ENCODE peak calls at places on chromosomes 6 and 20, in five cellular contexts. K is adipocyte, O is psoas muscle, I is hepatocyte, H is epithelial cell of esophagus. L is an unnamed sample.

GRCh38 chr20:63135411-63135810 is 80.5 kb downstream of the YTHDF1 start:
- DNase-seq in K (no peak), O (no peak), I (no peak), H (no peak), L (peak)

GRCh38 chr6:45044510-45045252 is 283.4 kb upstream of the RUNX2 start:
- DNase-seq in K (no peak), O (no peak), I (no peak), H (peak), L (no peak)

GRCh38 chr20:41000628-41001027 is 28.0 kb upstream of the TOP1 start:
- DNase-seq in K (no peak), O (no peak), I (no peak), H (no peak), L (no peak)

GRCh38 chr20:444862-445426 is 17.4 kb downstream of the TBC1D20 start:
- DNase-seq in K (peak), O (no peak), I (no peak), H (peak), L (no peak)

GRCh38 chr20:17875106-17875980 is 93.3 kb downstream of the SNX5 start:
- DNase-seq in K (peak), O (peak), I (peak), H (peak), L (peak)

GRCh38 chr20:48904566-48905321 is 16.8 kb upstream of the ARFGEF2 start:
- DNase-seq in K (peak), O (peak), I (peak), H (peak), L (no peak)

GRCh38 chr20:61756966-61757677 is 308.6 kb downstream of the TAF4 start:
- DNase-seq in K (no peak), O (no peak), I (no peak), H (no peak), L (peak)

GRCh38 chr6:125025164-125025854 is 63.1 kb downstream of the RNF217 start:
- DNase-seq in K (no peak), O (no peak), I (no peak), H (no peak), L (no peak)

GRCh38 chr6:41504526-41505021 is 41.6 kb upstream of the FOXP4 start:
- DNase-seq in K (no peak), O (no peak), I (no peak), H (no peak), L (no peak)

GRCh38 chr6:26555505-26556262 is 17.5 kb downstream of the HMGN4 start:
- DNase-seq in K (peak), O (no peak), I (peak), H (peak), L (no peak)
- H3K4me3 ChIP-seq in K (peak), O (peak), I (peak), H (peak), L (peak)

GRCh38 chr6:5497896-5498578 is 236.7 kb downstream of the FARS2 start:
- DNase-seq in K (peak), O (no peak), I (no peak), H (no peak), L (no peak)

GRCh38 chr6:5493806-5494205 is 232.5 kb downstream of the FARS2 start:
- DNase-seq in K (no peak), O (no peak), I (no peak), H (no peak), L (no peak)

GRCh38 chr6:5501837-5502236 is 240.5 kb downstream of the FARS2 start:
- DNase-seq in K (no peak), O (no peak), I (no peak), H (no peak), L (no peak)

GRCh38 chr6:5499644-5500306 is 238.5 kb downstream of the FARS2 start:
- DNase-seq in K (peak), O (no peak), I (no peak), H (peak), L (no peak)

GRCh38 chr6:5498579-5498899 is 237.2 kb downstream of the FARS2 start:
- DNase-seq in K (peak), O (no peak), I (no peak), H (no peak), L (no peak)
- H3K4me3 ChIP-seq in K (peak), O (no peak), I (no peak), H (no peak), L (no peak)

DNA sequence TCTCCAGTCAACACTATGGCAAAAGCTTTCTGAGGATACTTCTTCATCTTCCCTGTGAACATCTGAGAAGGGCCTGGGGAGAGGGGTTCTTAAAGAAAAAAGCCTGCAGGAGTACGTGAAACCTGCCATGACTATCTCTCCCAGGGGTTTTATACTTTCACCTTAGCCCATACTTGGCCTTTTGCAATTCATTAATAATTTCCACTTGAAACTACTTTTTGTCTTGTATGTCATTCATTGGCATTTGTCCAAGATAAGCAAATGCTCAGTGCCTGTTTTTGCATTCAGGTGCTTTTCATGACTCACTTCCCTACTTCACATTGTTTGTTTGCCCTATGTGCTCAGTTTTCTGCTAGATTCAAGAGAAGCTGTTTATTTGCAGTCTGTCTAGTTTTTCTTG is 580.3 kb upstream of the GJE1 start:
- DNase-seq in K (peak), O (no peak), I (peak), H (peak), L (no peak)
- H3K4me3 ChIP-seq in K (no peak), O (no peak), I (no peak), H (no peak), L (no peak)

GRCh38 chr6:56839533-56840183 is 115.2 kb upstream of the BEND6 start:
- DNase-seq in K (no peak), O (no peak), I (no peak), H (no peak), L (no peak)
- H3K4me3 ChIP-seq in K (no peak), O (peak), I (no peak), H (no peak), L (no peak)

GRCh38 chr6:106886444-106886843 is 88.1 kb downstream of the CD24 start:
- DNase-seq in K (no peak), O (no peak), I (no peak), H (no peak), L (no peak)
- H3K4me3 ChIP-seq in K (no peak), O (no peak), I (no peak), H (no peak), L (no peak)